ENCODE peak calls at places on chromosomes 2 and 18, in eight cellular contexts. A is hepatic stellate cell; T is GM23248; J is heart left ventricle; K is stimulated activated CD8-positive, alpha-beta memory T cell treated with anti-CD3 and anti-CD28 coated beads, Interleukin-12 subunit alpha, Interleukin-12 subunit beta, amount 100 ng/mL, for 1 hour; Q is NCI-H2081; R is kidney tubule cell; M is hippocampal formation. V is an unnamed sample.

GRCh38 chr2:39737661-39738060 is 41.4 kb downstream of the THUMPD2 start:
- DNase-seq in Q (no peak), A (peak), J (no peak), M (no peak), R (peak), T (peak), K (no peak), V (no peak)

GRCh38 chr18:57532987-57533386 is 53.5 kb downstream of the FECH start:
- DNase-seq in M (no peak), J (no peak), A (no peak), Q (no peak), T (no peak), R (no peak), K (no peak), V (no peak)

GRCh38 chr2:217099561-217099960 is 239.7 kb upstream of the TNP1 start:
- DNase-seq in R (no peak), M (no peak), T (peak), A (peak), K (no peak), Q (no peak), J (peak), V (no peak)

GRCh38 chr2:131105950-131106801 is 1.0 kb downstream of the PLEKHB2 start:
- DNase-seq in T (peak), Q (no peak), R (peak), K (peak), J (peak), A (peak), M (no peak), V (no peak)

GRCh38 chr2:119352357-119352756 is 14.3 kb downstream of the C2orf76 start:
- DNase-seq in T (no peak), M (no peak), R (peak), K (no peak), J (peak), A (no peak), Q (no peak), V (no peak)

GRCh38 chr18:21109936-21110666 is 1.5 kb downstream of the ROCK1 start:
- DNase-seq in R (no peak), K (no peak), M (no peak), J (no peak), A (no peak), T (peak), Q (no peak), V (no peak)

GRCh38 chr2:235573331-235574221 is 79.7 kb downstream of the AGAP1 start:
- DNase-seq in K (no peak), J (peak), T (no peak), Q (no peak), R (peak), A (no peak), M (peak), V (no peak)

GRCh38 chr18:35024196-35024595 is 17.0 kb upstream of the MAPRE2 start:
- DNase-seq in R (no peak), Q (no peak), A (no peak), M (no peak), J (no peak), K (no peak), T (peak), V (no peak)

GRCh38 chr2:140063356-140063755 is 1283.2 kb upstream of the NXPH2 start:
- DNase-seq in A (no peak), J (no peak), R (no peak), K (no peak), T (no peak), Q (no peak), M (no peak), V (no peak)

GRCh38 chr2:100821255-100821912 is 1.4 kb downstream of the NPAS2 start:
- DNase-seq in K (no peak), Q (no peak), R (peak), T (peak), A (peak), J (no peak), M (no peak), V (no peak)

GRCh38 chr2:240170354-240170735 is 29.9 kb upstream of the OTOS start:
- DNase-seq in J (no peak), T (no peak), A (peak), K (no peak), Q (no peak), R (no peak), M (no peak), V (no peak)

GRCh38 chr2:43676322-43677050 is at the start of gene C1GALT1C1L:
- DNase-seq in T (peak), J (peak), Q (peak), K (peak), M (peak), A (peak), R (peak), V (peak)

GRCh38 chr18:3596324-3597158 is 146.6 kb downstream of the TGIF1 start:
- DNase-seq in Q (no peak), R (peak), M (peak), T (no peak), J (peak), K (no peak), A (no peak), V (no peak)

GRCh38 chr18:36015629-36016028 is 43.1 kb downstream of the RMP24 start:
- DNase-seq in J (no peak), K (no peak), M (no peak), T (no peak), R (no peak), A (no peak), Q (no peak), V (no peak)

GRCh38 chr18:69945220-69946114 is 2.2 kb downstream of the CD226 start:
- DNase-seq in J (no peak), M (no peak), K (no peak), A (no peak), T (no peak), R (no peak), Q (no peak), V (no peak)

GRCh38 chr18:13387856-13388548 is 169.4 kb downstream of the LDLRAD4 start:
- DNase-seq in K (no peak), R (no peak), J (no peak), Q (no peak), M (no peak), A (no peak), T (peak), V (no peak)

GRCh38 chr2:178689808-178690207 is 117.4 kb downstream of the TTN start:
- DNase-seq in J (no peak), Q (no peak), M (no peak), K (no peak), T (no peak), R (no peak), A (no peak), V (no peak)

GRCh38 chr2:26555246-26556133 is 77.6 kb upstream of the OTOF start:
- DNase-seq in T (peak), M (no peak), K (no peak), Q (no peak), A (no peak), J (no peak), R (no peak), V (no peak)

GRCh38 chr2:24820175-24820513 is 26.9 kb downstream of the CENPO start:
- DNase-seq in K (no peak), M (no peak), Q (no peak), T (no peak), A (no peak), J (no peak), R (no peak), V (no peak)

GRCh38 chr18:51120809-51121596 is 76.5 kb downstream of the MEX3C start:
- DNase-seq in R (no peak), Q (no peak), J (no peak), M (no peak), A (no peak), T (no peak), K (no peak), V (no peak)

GRCh38 chr2:175605989-175606841 is 395.9 kb downstream of the LNPK start:
- DNase-seq in J (no peak), R (peak), Q (peak), T (peak), A (no peak), K (no peak), M (no peak), V (no peak)

GRCh38 chr2:198441876-198442275 is 637.5 kb downstream of the PLCL1 start:
- DNase-seq in Q (no peak), M (no peak), A (no peak), R (no peak), T (peak), J (no peak), K (no peak), V (no peak)

GRCh38 chr2:24878341-24878740 is 41.7 kb downstream of the ADCY3 start:
- DNase-seq in K (no peak), T (no peak), R (no peak), Q (no peak), M (no peak), A (no peak), J (no peak), V (no peak)

V was measured in CD4-positive, alpha-beta T cell.